ENCODE peak calls at places on chromosomes 7 and 10, in five cellular contexts. One of them, this sample, is unnamed.

GRCh38 chr10:110676016-110676415 is 31.9 kb downstream of the RBM20 start:
- DNase-seq in trophoblast cell: no peak
- DNase-seq in mammary epithelial cell: no peak
- DNase-seq in HCT116: no peak
- DNase-seq in astrocyte: no peak
- DNase-seq in this sample: no peak

GRCh38 chr10:112755446-112756117 is 194.5 kb upstream of the TCF7L2 start:
- DNase-seq in trophoblast cell: peak
- DNase-seq in mammary epithelial cell: no peak
- DNase-seq in HCT116: no peak
- DNase-seq in astrocyte: no peak
- DNase-seq in this sample: peak

GRCh38 chr10:84590794-84591193 is 262.4 kb downstream of the CCSER2 start:
- DNase-seq in trophoblast cell: no peak
- DNase-seq in mammary epithelial cell: no peak
- DNase-seq in HCT116: no peak
- DNase-seq in astrocyte: no peak
- DNase-seq in this sample: no peak

GRCh38 chr7:17939111-17939669 is 1.1 kb downstream of the SNX13 start:
- DNase-seq in trophoblast cell: peak
- DNase-seq in mammary epithelial cell: peak
- DNase-seq in HCT116: no peak
- DNase-seq in astrocyte: peak
- DNase-seq in this sample: peak

GRCh38 chr7:30224511-30225031 is 59.8 kb upstream of the ZNRF2 start:
- DNase-seq in trophoblast cell: peak
- DNase-seq in mammary epithelial cell: peak
- DNase-seq in HCT116: no peak
- DNase-seq in astrocyte: peak
- DNase-seq in this sample: peak

GRCh38 chr7:112347088-112347487 is 103.2 kb upstream of the IFRD1 start:
- DNase-seq in trophoblast cell: no peak
- DNase-seq in mammary epithelial cell: no peak
- DNase-seq in HCT116: no peak
- DNase-seq in astrocyte: no peak
- DNase-seq in this sample: no peak

GRCh38 chr10:340646-341045 is 205.4 kb downstream of the ZMYND11 start:
- DNase-seq in trophoblast cell: no peak
- DNase-seq in mammary epithelial cell: no peak
- DNase-seq in HCT116: no peak
- DNase-seq in astrocyte: no peak
- DNase-seq in this sample: no peak

GRCh38 chr7:112081778-112082177 is 124.4 kb downstream of the DOCK4 start:
- DNase-seq in trophoblast cell: peak
- DNase-seq in mammary epithelial cell: no peak
- DNase-seq in HCT116: no peak
- DNase-seq in astrocyte: no peak
- DNase-seq in this sample: no peak

GRCh38 chr7:74307738-74308505 is 18.7 kb downstream of the CLIP2 start:
- DNase-seq in trophoblast cell: no peak
- DNase-seq in mammary epithelial cell: no peak
- DNase-seq in HCT116: no peak
- DNase-seq in astrocyte: no peak
- DNase-seq in this sample: peak

GRCh38 chr10:93039721-93040120 is 20.9 kb upstream of the CYP26C1 start:
- DNase-seq in trophoblast cell: peak
- DNase-seq in mammary epithelial cell: peak
- DNase-seq in HCT116: peak
- DNase-seq in astrocyte: peak
- DNase-seq in this sample: peak

GRCh38 chr10:90430186-90430585 is 427.7 kb downstream of the HTR7 start:
- DNase-seq in trophoblast cell: no peak
- DNase-seq in mammary epithelial cell: no peak
- DNase-seq in HCT116: no peak
- DNase-seq in astrocyte: no peak
- DNase-seq in this sample: peak

GRCh38 chr7:97819161-97819560 is 53.0 kb downstream of the ASNS start:
- DNase-seq in trophoblast cell: no peak
- DNase-seq in mammary epithelial cell: no peak
- DNase-seq in HCT116: peak
- DNase-seq in astrocyte: no peak
- DNase-seq in this sample: no peak

GRCh38 chr10:73850863-73851461 is 23.4 kb downstream of the CAMK2G start:
- DNase-seq in trophoblast cell: no peak
- DNase-seq in mammary epithelial cell: no peak
- DNase-seq in HCT116: no peak
- DNase-seq in astrocyte: peak
- DNase-seq in this sample: peak

GRCh38 chr7:47571355-47572100 is 10.4 kb downstream of the TNS3 start:
- DNase-seq in trophoblast cell: peak
- DNase-seq in mammary epithelial cell: peak
- DNase-seq in HCT116: no peak
- DNase-seq in astrocyte: peak
- DNase-seq in this sample: peak

GRCh38 chr10:124650820-124651401 is 93.3 kb downstream of the FAM53B start:
- DNase-seq in trophoblast cell: no peak
- DNase-seq in mammary epithelial cell: no peak
- DNase-seq in HCT116: no peak
- DNase-seq in astrocyte: peak
- DNase-seq in this sample: no peak

GRCh38 chr10:98135222-98135899 is 904 bp downstream of the R3HCC1L start:
- DNase-seq in trophoblast cell: no peak
- DNase-seq in mammary epithelial cell: no peak
- DNase-seq in HCT116: no peak
- DNase-seq in astrocyte: peak
- DNase-seq in this sample: peak

GRCh38 chr10:79027147-79028055 is 41.4 kb upstream of the ZMIZ1 start:
- DNase-seq in trophoblast cell: no peak
- DNase-seq in mammary epithelial cell: no peak
- DNase-seq in HCT116: no peak
- DNase-seq in astrocyte: no peak
- DNase-seq in this sample: no peak

GRCh38 chr7:153193144-153193595 is 433.6 kb downstream of the ACTR3B start:
- DNase-seq in trophoblast cell: peak
- DNase-seq in mammary epithelial cell: no peak
- DNase-seq in HCT116: no peak
- DNase-seq in astrocyte: no peak
- DNase-seq in this sample: no peak

GRCh38 chr10:103800110-103800509 is 55.3 kb downstream of the SH3PXD2A start:
- DNase-seq in trophoblast cell: peak
- DNase-seq in mammary epithelial cell: no peak
- DNase-seq in HCT116: no peak
- DNase-seq in astrocyte: no peak
- DNase-seq in this sample: no peak

GRCh38 chr7:151080091-151080521 is 503 bp downstream of the FASTK start:
- DNase-seq in trophoblast cell: peak
- DNase-seq in mammary epithelial cell: peak
- DNase-seq in HCT116: no peak
- DNase-seq in astrocyte: no peak
- DNase-seq in this sample: no peak

GRCh38 chr7:19939746-19940145 is 166.3 kb upstream of the TMEM196 start:
- DNase-seq in trophoblast cell: no peak
- DNase-seq in mammary epithelial cell: peak
- DNase-seq in HCT116: no peak
- DNase-seq in astrocyte: peak
- DNase-seq in this sample: peak

GRCh38 chr10:80893256-80893655 is 355.6 kb downstream of the SH2D4B start:
- DNase-seq in trophoblast cell: no peak
- DNase-seq in mammary epithelial cell: no peak
- DNase-seq in HCT116: no peak
- DNase-seq in astrocyte: no peak
- DNase-seq in this sample: no peak

GRCh38 chr10:132283604-132284382 is 24.0 kb downstream of the STK32C start:
- DNase-seq in trophoblast cell: no peak
- DNase-seq in mammary epithelial cell: no peak
- DNase-seq in HCT116: no peak
- DNase-seq in astrocyte: no peak
- DNase-seq in this sample: no peak

GRCh38 chr10:127303746-127304145 is 107.4 kb upstream of the INSYN2A start:
- DNase-seq in trophoblast cell: peak
- DNase-seq in mammary epithelial cell: no peak
- DNase-seq in HCT116: no peak
- DNase-seq in astrocyte: no peak
- DNase-seq in this sample: no peak

DNA sequence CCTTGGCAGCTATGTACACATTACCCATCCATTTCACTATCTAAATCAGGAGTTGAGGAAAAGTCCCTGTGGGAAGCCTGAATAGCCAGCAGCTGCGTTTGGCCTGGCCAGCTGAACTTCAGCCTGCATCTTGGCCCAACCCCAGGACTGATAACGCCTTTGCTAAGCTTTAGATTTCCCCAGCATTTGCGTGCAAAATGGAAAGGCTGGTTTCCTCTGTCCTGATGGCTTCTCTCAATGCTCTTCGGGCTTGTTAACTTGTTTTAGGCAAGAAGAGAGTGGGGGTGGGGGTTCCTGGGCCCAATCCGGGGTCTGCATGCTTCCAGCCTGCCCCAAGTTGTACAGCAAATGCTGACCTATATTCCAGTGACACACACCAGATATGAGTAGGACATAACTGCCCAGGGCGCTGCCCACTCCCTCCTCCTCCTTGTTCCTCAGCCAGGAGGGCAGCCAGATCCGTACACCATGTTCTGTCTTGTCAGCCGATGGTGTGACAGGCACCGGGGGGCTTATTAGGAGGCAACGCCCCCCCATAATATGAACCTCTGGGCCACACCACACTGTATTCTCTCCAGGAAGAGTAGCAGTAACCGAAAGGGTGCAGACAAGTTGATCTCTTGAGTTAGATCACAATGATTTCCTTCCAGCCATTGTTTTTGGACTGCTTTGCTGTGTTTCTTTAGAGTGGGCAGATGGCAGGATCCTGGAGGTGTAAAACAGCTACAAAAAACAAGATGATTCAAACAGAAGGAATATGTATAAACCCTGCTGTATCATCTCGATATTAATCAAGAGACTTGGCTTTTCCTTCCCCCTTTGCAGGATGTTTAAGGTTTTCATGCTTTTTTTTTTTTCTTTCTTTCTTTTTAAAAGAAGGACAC is 339.0 kb downstream of the RNLS start:
- DNase-seq in trophoblast cell: no peak
- DNase-seq in mammary epithelial cell: no peak
- DNase-seq in HCT116: no peak
- DNase-seq in astrocyte: peak
- DNase-seq in this sample: peak
- H2AFZ ChIP-seq in trophoblast cell: peak
- H2AFZ ChIP-seq in mammary epithelial cell: peak
- H2AFZ ChIP-seq in HCT116: no peak
- H2AFZ ChIP-seq in astrocyte: peak
- H2AFZ ChIP-seq in this sample: peak

DNA sequence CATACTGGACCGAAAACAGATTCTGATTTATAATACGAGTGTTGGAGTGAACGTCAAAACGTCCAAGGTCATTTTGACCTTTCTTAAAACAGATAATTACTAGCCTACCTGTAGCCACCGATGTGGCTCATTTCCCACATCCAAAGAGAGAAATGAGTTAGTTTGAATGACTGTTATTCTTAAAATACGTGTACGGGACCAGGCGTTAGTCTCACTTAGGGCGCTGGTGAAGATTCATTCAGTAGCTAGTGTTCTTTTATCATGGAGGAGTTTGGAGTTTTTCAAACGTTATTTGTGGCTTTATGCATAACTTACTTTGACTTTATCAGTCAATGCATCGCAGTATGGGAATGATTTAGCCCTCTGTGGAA is 1.4 kb downstream of the BICC1 start:
- DNase-seq in trophoblast cell: no peak
- DNase-seq in mammary epithelial cell: peak
- DNase-seq in HCT116: no peak
- DNase-seq in astrocyte: no peak
- DNase-seq in this sample: no peak
- H3K9ac ChIP-seq in trophoblast cell: no peak
- H3K9ac ChIP-seq in mammary epithelial cell: peak
- H3K9ac ChIP-seq in HCT116: no peak
- H3K9ac ChIP-seq in astrocyte: peak
- H3K9ac ChIP-seq in this sample: no peak

GRCh38 chr10:128373071-128373749 is 247.0 kb upstream of the MKI67 start:
- DNase-seq in trophoblast cell: no peak
- DNase-seq in mammary epithelial cell: no peak
- DNase-seq in HCT116: no peak
- DNase-seq in astrocyte: no peak
- DNase-seq in this sample: no peak
- H2AFZ ChIP-seq in trophoblast cell: no peak
- H2AFZ ChIP-seq in mammary epithelial cell: no peak
- H2AFZ ChIP-seq in HCT116: no peak
- H2AFZ ChIP-seq in astrocyte: no peak
- H2AFZ ChIP-seq in this sample: no peak

DNA sequence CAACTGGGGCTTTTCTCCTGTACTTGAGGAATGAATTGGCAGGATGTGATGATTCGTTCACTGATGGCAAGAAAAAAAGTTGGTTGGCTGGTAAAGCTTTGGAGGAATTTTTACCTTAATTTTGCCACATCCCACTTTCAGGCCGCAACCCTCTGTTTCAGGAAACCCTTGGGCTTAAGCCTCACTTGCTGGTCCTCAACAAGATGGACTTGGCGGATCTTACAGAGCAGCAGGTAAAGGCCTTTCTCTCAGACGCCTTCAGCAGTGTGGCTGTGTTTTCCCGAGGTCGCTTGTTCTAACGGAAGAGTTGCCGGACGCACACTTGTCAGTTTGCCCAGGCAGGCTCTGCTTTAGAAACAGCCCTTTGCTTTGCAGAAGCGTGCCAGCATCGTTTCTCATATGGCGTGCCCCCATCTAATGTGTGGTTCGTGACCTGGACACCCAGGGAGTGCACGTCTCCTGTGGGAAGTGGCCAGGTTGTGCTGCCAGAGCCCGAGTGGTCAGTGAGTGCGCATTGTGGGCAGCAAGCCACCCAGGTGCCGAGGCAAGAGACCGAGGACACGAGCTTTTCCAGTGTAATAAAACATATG is 2.2 kb downstream of the MTG1 start:
- DNase-seq in trophoblast cell: no peak
- DNase-seq in mammary epithelial cell: no peak
- DNase-seq in HCT116: no peak
- DNase-seq in astrocyte: no peak
- DNase-seq in this sample: no peak
- H3K9ac ChIP-seq in trophoblast cell: no peak
- H3K9ac ChIP-seq in mammary epithelial cell: no peak
- H3K9ac ChIP-seq in HCT116: no peak
- H3K9ac ChIP-seq in astrocyte: no peak
- H3K9ac ChIP-seq in this sample: no peak